ENCODE peak calls at places on chromosomes 13 and 19, in four cellular contexts. O, K, X and Q are unnamed samples.

GRCh38 chr19:3398114-3398899 is 31.9 kb downstream of the NFIC start:
- DNase-seq in O (peak), K (peak), X (no peak), Q (peak)

GRCh38 chr19:4503224-4504170 is 14.8 kb downstream of the PLIN4 start:
- DNase-seq in O (no peak), K (no peak), X (no peak), Q (no peak)

GRCh38 chr13:75796825-75797224 is 160.7 kb downstream of the LMO7 start:
- DNase-seq in O (no peak), K (no peak), X (no peak), Q (no peak)

GRCh38 chr19:49042177-49042576 is 1.5 kb upstream of the CGB5 start:
- DNase-seq in O (no peak), K (no peak), X (peak), Q (no peak)

GRCh38 chr13:76884571-76885202 is 1.5 kb downstream of the KCTD12 start:
- DNase-seq in O (no peak), K (no peak), X (peak), Q (no peak)

GRCh38 chr19:49119411-49120324 is at the start of gene PPFIA3:
- DNase-seq in O (peak), K (peak), X (peak), Q (peak)

GRCh38 chr19:33825556-33825955 is 28.9 kb downstream of the KCTD15 start:
- DNase-seq in O (no peak), K (no peak), X (no peak), Q (no peak)

GRCh38 chr19:5857203-5858081 is 6.2 kb upstream of the FUT3 start:
- DNase-seq in O (no peak), K (no peak), X (no peak), Q (no peak)

GRCh38 chr19:7953060-7953459 is 9.6 kb upstream of the TIMM44 start:
- DNase-seq in O (no peak), K (no peak), X (peak), Q (no peak)

GRCh38 chr19:11377237-11377636 is 2.8 kb downstream of the SWSAP1 start:
- DNase-seq in O (no peak), K (peak), X (peak), Q (no peak)

GRCh38 chr19:3852614-3853254 is 16.1 kb downstream of the ZFR2 start:
- DNase-seq in O (no peak), K (no peak), X (peak), Q (no peak)

GRCh38 chr19:52494518-52494917 is 33.0 kb upstream of the ZNF808 start:
- DNase-seq in O (no peak), K (no peak), X (no peak), Q (no peak)

GRCh38 chr19:29487432-29487831 is 38.4 kb upstream of the VSTM2B start:
- DNase-seq in O (no peak), K (no peak), X (no peak), Q (peak)

GRCh38 chr13:20177049-20177831 is 15.5 kb downstream of the GJB2 start:
- DNase-seq in O (no peak), K (no peak), X (no peak), Q (no peak)

GRCh38 chr13:20175406-20175794 is 14.5 kb upstream of the GJA3 start:
- DNase-seq in O (no peak), K (no peak), X (no peak), Q (no peak)

GRCh38 chr13:20175907-20176652 is 15.2 kb upstream of the GJA3 start:
- DNase-seq in O (no peak), K (no peak), X (no peak), Q (no peak)

GRCh38 chr13:20173121-20173746 is 12.4 kb upstream of the GJA3 start:
- DNase-seq in O (no peak), K (no peak), X (no peak), Q (no peak)

DNA sequence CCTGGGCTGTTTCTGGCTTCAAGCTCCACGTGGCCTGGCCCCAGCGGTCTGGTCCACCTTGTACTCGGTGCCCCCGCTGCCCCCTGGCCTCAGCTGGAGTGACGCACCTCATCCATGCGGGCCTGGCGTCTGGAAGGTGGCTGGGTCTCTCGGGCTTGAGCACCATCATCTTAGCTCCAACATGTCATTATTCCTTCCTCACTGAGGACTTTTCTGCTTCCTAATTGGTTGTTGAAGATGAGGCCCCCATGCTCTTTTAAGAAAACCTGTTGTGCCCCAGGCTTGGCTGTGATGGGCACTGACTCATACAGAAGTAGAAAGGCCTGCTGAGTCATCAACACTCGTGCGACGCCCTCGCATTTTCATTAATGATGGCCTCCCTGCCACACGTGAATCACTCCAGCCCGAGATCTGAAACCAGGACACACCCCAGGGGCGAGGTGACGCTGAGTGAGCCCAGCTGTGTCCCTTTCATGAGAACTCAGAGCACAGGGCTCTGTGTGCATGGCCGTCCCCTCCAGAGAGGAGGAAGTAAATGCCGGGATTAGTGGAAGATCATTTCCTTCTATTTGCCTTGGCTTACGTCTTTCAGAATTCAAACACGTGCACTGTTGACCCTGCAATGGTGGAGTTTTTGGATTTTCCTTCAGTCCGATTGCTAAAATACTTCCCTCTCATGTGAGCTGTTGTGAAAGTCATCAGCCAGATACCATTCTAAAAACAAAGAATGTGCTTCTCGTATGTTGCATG is 14.0 kb upstream of the GJA3 start:
- DNase-seq in O (peak), K (peak), X (peak), Q (no peak)
- H3K27ac ChIP-seq in O (no peak), K (peak), X (peak), Q (no peak)

DNA sequence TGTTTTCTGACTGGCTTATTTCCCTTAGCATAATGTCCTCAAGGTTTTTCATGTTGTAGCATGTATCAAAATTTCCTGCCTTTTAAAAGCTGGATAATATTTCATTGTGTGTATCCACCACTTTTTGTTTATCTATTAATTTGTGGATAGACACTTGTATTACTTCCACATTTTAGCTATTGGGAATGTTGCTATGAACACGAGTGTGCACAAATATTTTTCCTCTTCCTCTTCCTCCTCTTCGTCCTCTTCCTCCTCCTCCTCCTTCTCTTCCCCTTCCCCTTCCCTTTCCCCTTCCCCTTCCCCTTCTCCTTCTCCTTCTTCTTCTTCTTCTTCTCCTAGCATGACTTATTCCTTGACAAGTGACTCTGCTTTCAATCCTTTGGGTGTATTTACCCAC is 51.2 kb upstream of the KL start:
- DNase-seq in O (no peak), K (no peak), X (no peak), Q (no peak)
- TF ChIP-seq CTCF in O (no peak), K (no peak), X (no peak), Q (no peak)

DNA sequence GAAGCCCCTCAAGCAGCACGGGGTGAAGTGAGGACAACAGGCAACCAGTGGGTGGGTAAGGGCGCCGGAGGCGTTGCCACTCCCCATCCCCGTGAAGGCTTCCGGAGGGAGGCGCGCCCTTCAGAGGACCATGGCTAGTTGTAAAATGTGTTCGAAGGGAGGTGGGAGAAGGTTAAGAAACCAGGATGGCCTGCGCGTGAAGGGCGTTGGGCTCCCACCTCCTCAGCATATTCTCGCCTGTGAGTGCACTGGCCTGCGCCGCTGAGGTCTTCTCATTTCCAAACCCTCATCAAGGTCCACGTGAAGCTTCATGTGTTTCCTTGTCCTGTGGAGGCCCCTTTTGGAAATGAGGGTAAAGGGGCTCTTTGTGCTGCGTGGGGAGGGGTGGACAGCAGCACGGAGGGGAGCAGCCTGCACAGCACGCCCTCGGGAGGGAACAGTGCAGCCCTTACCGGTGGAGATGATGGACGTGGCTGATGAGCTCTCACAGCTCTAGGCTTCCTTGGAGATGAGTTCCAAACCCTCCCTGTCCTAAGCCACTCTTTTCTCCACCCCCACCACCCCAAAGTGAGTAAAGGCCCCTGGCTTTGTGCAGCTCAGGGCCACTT is 8.5 kb downstream of the TEX29 start:
- DNase-seq in O (no peak), K (no peak), X (no peak), Q (no peak)
- H3K4me3 ChIP-seq in O (no peak), K (no peak), X (no peak), Q (no peak)

GRCh38 chr19:18117692-18118378 is 20.3 kb downstream of the MAST3 start:
- DNase-seq in O (peak), K (peak), X (peak), Q (peak)

GRCh38 chr19:18121166-18121565 is 23.6 kb downstream of the MAST3 start:
- DNase-seq in O (no peak), K (no peak), X (no peak), Q (no peak)

GRCh38 chr19:18120127-18120526 is 22.5 kb downstream of the MAST3 start:
- DNase-seq in O (no peak), K (no peak), X (no peak), Q (no peak)

GRCh38 chr19:18118420-18119242 is 21.1 kb downstream of the MAST3 start:
- DNase-seq in O (no peak), K (no peak), X (no peak), Q (no peak)

DNA sequence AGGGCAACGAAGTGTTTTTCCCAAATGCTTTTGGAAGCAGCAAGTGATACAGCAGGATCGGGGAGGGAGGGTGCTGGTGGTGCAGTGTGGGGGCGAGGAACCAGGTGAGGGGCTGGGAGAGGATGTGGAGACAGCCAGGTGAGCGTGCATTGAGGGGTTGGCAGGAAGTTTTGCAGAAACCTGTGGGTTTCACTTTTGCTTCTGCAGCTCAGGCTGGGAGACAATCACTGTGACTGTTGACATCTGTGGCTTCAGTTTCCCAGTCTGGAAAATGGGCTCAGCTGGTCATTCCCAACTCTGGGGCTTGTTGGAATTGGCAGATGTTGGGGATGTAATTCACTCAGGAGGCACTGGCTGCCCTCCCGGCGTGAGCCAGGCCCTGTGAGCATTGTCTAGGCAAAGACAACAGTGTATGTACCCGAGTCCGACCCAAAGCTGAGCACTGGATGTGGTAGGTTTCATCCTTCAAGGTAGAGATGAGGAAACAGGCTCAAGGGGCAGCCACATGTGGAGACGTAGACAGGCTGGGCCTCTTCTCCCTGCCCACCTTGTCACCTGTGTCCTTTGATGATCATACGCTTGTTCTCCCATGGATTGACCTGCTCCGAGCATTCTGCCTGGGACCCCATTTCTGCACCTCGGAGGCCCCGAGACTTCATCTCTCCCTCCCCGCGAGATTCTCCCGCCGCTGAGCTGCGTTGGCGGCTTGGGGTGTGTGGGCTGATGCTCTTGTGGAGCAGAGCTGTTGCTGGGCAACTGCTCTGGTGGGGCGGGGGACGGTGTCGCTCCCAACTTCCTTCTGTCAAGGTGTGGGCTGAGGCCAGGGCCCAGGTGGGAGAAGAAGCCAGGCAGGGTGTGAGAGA is 21.9 kb downstream of the MAST3 start:
- DNase-seq in O (no peak), K (no peak), X (no peak), Q (peak)
- H3K27ac ChIP-seq in O (no peak), K (no peak), X (no peak), Q (peak)

GRCh38 chr19:50897612-50898011 is 13.6 kb downstream of the KLK4 start:
- DNase-seq in O (no peak), K (no peak), X (no peak), Q (no peak)
- TF ChIP-seq CTCF in O (no peak), K (no peak), X (no peak), Q (no peak)

DNA sequence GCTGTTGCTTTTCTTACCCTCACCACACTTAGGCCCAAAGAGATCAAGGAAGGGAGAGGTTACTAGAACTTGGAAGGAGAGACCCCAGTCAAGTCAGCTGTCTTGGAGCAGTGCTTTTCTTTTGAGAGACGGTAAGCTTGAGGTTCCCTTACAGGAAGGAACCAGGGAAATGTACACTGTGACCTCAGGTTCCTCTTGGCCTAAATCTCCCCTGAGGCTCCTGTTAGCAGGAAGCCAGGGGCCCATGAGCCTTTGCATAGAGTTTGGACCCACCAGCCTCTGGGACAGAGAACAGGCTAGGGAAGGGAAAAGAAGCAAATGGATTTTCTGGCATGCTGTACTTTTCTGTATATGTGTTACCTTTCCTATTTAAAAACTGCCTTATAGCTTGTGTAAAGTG is 5.9 kb upstream of the GPR18 start:
- DNase-seq in O (no peak), K (no peak), X (no peak), Q (no peak)
- H3K4me3 ChIP-seq in O (no peak), K (no peak), X (no peak), Q (no peak)